ENCODE peak calls at places on chromosomes 16 and 17, in seven cellular contexts. R is kidney epithelial cell, E is amniotic stem cell, K is choroid plexus epithelial cell, Z is EH, B is fibroblast of the aortic adventitia, Y is GM23248. W is an unnamed sample.

GRCh38 chr16:1265826-1266225 is 10.0 kb downstream of the TPSD1 start:
- DNase-seq in Z (no peak), E (no peak), Y (no peak), R (no peak), K (no peak), B (no peak), W (no peak)

GRCh38 chr17:75069783-75070182 is 18.0 kb upstream of the SLC16A5 start:
- DNase-seq in R (no peak), E (no peak), Z (peak; percentile 53), Y (peak; percentile 56), K (peak; percentile 64), B (peak; percentile 40), W (no peak)

GRCh38 chr17:79009397-79010303 is at the start of gene CANT1:
- DNase-seq in Y (peak; percentile 93), R (peak; percentile 28), B (peak; percentile 83), K (peak; percentile 87), E (peak; percentile 69), Z (peak; percentile 86), W (no peak)

GRCh38 chr16:12098429-12099310 is 122.1 kb downstream of the SNX29 start:
- DNase-seq in R (no peak), K (no peak), Z (no peak), E (no peak), B (no peak), Y (no peak), W (no peak)

GRCh38 chr17:44086364-44087311 is 16.1 kb downstream of the G6PC3 start:
- DNase-seq in B (peak; percentile 85), E (peak; percentile 74), R (peak; percentile 72), Y (peak; percentile 99), Z (peak; percentile 94), K (peak; percentile 79), W (peak; percentile 39)

GRCh38 chr17:48261297-48261880 is 153.8 kb downstream of the SNX11 start:
- DNase-seq in B (no peak), R (no peak), K (peak; percentile 16), Z (peak; percentile 19), E (no peak), Y (peak; percentile 53), W (no peak)

GRCh38 chr16:4179020-4179419 is 62.8 kb upstream of the ADCY9 start:
- DNase-seq in E (no peak), B (peak; percentile 60), Y (peak; percentile 86), R (no peak), Z (peak; percentile 46), K (peak; percentile 68), W (no peak)

GRCh38 chr16:74035816-74036215 is 260.8 kb upstream of the PSMD7 start:
- DNase-seq in Y (peak; percentile 30), E (no peak), K (peak; percentile 11), B (no peak), Z (peak; percentile 2), R (no peak), W (no peak)

GRCh38 chr16:8720080-8720966 is 45.9 kb downstream of the ABAT start:
- DNase-seq in Y (no peak), Z (no peak), K (peak; percentile 1), E (no peak), R (peak; percentile 52), B (no peak), W (no peak)

GRCh38 chr17:57286372-57287105 is 30.2 kb downstream of the MSI2 start:
- DNase-seq in K (peak; percentile 38), E (no peak), B (no peak), Y (no peak), R (no peak), Z (no peak), W (no peak)

GRCh38 chr16:12147681-12148479 is 171.3 kb downstream of the SNX29 start:
- DNase-seq in B (no peak), Z (peak; percentile 56), E (no peak), R (no peak), Y (no peak), K (no peak), W (no peak)

GRCh38 chr17:10127819-10128375 is 70.5 kb downstream of the GAS7 start:
- DNase-seq in K (peak; percentile 85), E (peak; percentile 88), R (peak; percentile 77), B (peak; percentile 96), Z (peak; percentile 86), Y (peak; percentile 98), W (peak; percentile 28)

GRCh38 chr16:65743558-65743957 is 621.7 kb upstream of the CDH11 start:
- DNase-seq in Y (no peak), K (no peak), B (no peak), Z (no peak), E (no peak), R (no peak), W (no peak)

GRCh38 chr17:11485336-11485735 is 112.9 kb upstream of the DNAH9 start:
- DNase-seq in R (no peak), Z (no peak), E (no peak), B (no peak), K (no peak), Y (no peak), W (no peak)

GRCh38 chr16:11180489-11180888 is 75.5 kb downstream of the SOCS1 start:
- DNase-seq in Y (no peak), K (no peak), B (no peak), E (no peak), Z (no peak), R (no peak), W (no peak)

GRCh38 chr16:53309457-53309856 is 124.8 kb upstream of the RBL2 start:
- DNase-seq in R (no peak), E (no peak), B (no peak), K (no peak), Y (no peak), Z (no peak), W (no peak)

GRCh38 chr17:77045441-77046041 is 95.2 kb upstream of the SEC14L1 start:
- DNase-seq in Y (peak; percentile 61), K (peak; percentile 7), Z (no peak), R (no peak), B (peak; percentile 19), E (no peak), W (no peak)

GRCh38 chr16:75206749-75207451 is at the start of gene CTRB2:
- DNase-seq in Z (peak; percentile 39), K (no peak), B (no peak), Y (no peak), R (no peak), E (no peak), W (no peak)

GRCh38 chr16:1488054-1488601 is 616 bp downstream of the PTX4 start:
- DNase-seq in K (no peak), Z (no peak), R (no peak), B (no peak), Y (no peak), E (no peak), W (no peak)

W was measured in thoracic aorta.